ENCODE peak calls at places on chromosomes 12 and 14, in eight cellular contexts. W, Z, A, F, M, Y, L and R are unnamed samples.

GRCh38 chr14:54338696-54339317 is 58.0 kb upstream of the CDKN3 start:
- DNase-seq in W (peak), Z (peak), A (peak), F (no peak), M (no peak), Y (peak), L (no peak), R (no peak)

GRCh38 chr12:95763809-95764253 is 26.7 kb downstream of the NTN4 start:
- DNase-seq in W (peak), Z (peak), A (no peak), F (no peak), M (peak), Y (no peak), L (no peak), R (peak)

GRCh38 chr14:60974070-60974469 is 6.8 kb downstream of the TRMT5 start:
- DNase-seq in W (no peak), Z (no peak), A (no peak), F (no peak), M (no peak), Y (no peak), L (no peak), R (peak)

GRCh38 chr14:85533821-85534271 is 3.9 kb downstream of the FLRT2 start:
- DNase-seq in W (peak), Z (peak), A (no peak), F (peak), M (no peak), Y (no peak), L (no peak), R (peak)

GRCh38 chr12:130498589-130499385 is 161.1 kb downstream of the PIWIL1 start:
- DNase-seq in W (no peak), Z (no peak), A (no peak), F (no peak), M (no peak), Y (no peak), L (no peak), R (no peak)

GRCh38 chr14:75428230-75429104 is 645 bp downstream of the JDP2 start:
- DNase-seq in W (peak), Z (no peak), A (peak), F (peak), M (peak), Y (peak), L (no peak), R (peak)

GRCh38 chr12:89889051-89889450 is 180.4 kb upstream of the ATP2B1 start:
- DNase-seq in W (no peak), Z (peak), A (no peak), F (no peak), M (no peak), Y (no peak), L (no peak), R (no peak)

GRCh38 chr14:22952418-22952817 is 4.5 kb downstream of the HAUS4 start:
- DNase-seq in W (no peak), Z (no peak), A (no peak), F (no peak), M (no peak), Y (no peak), L (no peak), R (no peak)